ENCODE peak calls at places on chromosomes 4 and X, in five cellular contexts. C is stimulated activated CD8-positive, alpha-beta memory T cell treated with anti-CD3 and anti-CD28 coated beads, Interleukin-7, amount 100 ng/mL, for 1 hour; W is NCI-H524; Y is omental fat pad; T is HT1080. D is an unnamed sample.

GRCh38 chr4:100511906-100512305 is 5.9 kb downstream of the EMCN start:
- DNase-seq in Y (no peak), C (no peak), W (no peak), T (no peak), D (no peak)

GRCh38 chrX:64150775-64151174 is 54.7 kb downstream of the AMER1 start:
- DNase-seq in W (no peak), C (no peak), Y (no peak), T (no peak), D (no peak)

GRCh38 chr4:176967586-176967985 is 174.9 kb upstream of the VEGFC start:
- DNase-seq in C (no peak), Y (no peak), W (no peak), T (no peak), D (peak; percentile 3)

GRCh38 chrX:31333181-31333831 is 261.5 kb upstream of the FTHL17 start:
- DNase-seq in W (no peak), C (no peak), T (peak; percentile 74), Y (no peak), D (peak; percentile 83)

GRCh38 chr4:93731448-93731847 is 97.1 kb upstream of the ATOH1 start:
- DNase-seq in T (peak; percentile 43), W (no peak), C (no peak), Y (no peak), D (no peak)

GRCh38 chr4:156330436-156331031 is 376.9 kb upstream of the CTSO start:
- DNase-seq in Y (no peak), W (no peak), T (no peak), C (no peak), D (no peak)

GRCh38 chrX:69060631-69061408 is 104.4 kb downstream of the PJA1 start:
- DNase-seq in Y (peak; percentile 23), T (peak; percentile 4), C (no peak), W (no peak), D (peak; percentile 66)

GRCh38 chr4:74109116-74109791 is 10.3 kb upstream of the CXCL2 start:
- DNase-seq in W (no peak), T (peak; percentile 97), C (no peak), Y (no peak), D (peak; percentile 98)

GRCh38 chrX:151703487-151703886 is 8.2 kb downstream of the PRRG3 start:
- DNase-seq in Y (no peak), W (no peak), T (peak; percentile 6), C (no peak), D (no peak)

GRCh38 chrX:18574591-18574990 is 97.3 kb downstream of the RS1 start:
- DNase-seq in Y (no peak), T (peak; percentile 37), W (peak; percentile 88), C (no peak), D (peak; percentile 66)

GRCh38 chrX:83185887-83186286 is 322.2 kb upstream of the POU3F4 start:
- DNase-seq in W (no peak), C (no peak), T (no peak), Y (no peak), D (no peak)

D was measured in fibroblast of pulmonary artery.